ENCODE peak calls at places on chromosomes 4 and X, in seven cellular contexts. G is AG10803, C is mucosa of descending colon, Q is fibroblast of the aortic adventitia, J is body of pancreas, S is heart left ventricle, X is A549. T is an unnamed sample.

GRCh38 chr4:77050962-77051361 is 24.8 kb downstream of the CCNI start:
- DNase-seq in G (peak), C (no peak), Q (no peak), J (no peak), S (no peak), X (no peak), T (no peak)

GRCh38 chrX:110321670-110322069 is 3.8 kb upstream of the AMMECR1 start:
- DNase-seq in G (no peak), C (no peak), Q (no peak), J (no peak), S (no peak), X (no peak), T (no peak)

GRCh38 chr4:127140306-127140705 is 492.5 kb upstream of the INTU start:
- DNase-seq in G (peak), C (no peak), Q (no peak), J (no peak), S (no peak), X (peak), T (peak)

GRCh38 chr4:132955146-132955545 is 193.9 kb upstream of the PCDH10 start:
- DNase-seq in G (no peak), C (no peak), Q (no peak), J (no peak), S (no peak), X (no peak), T (no peak)

GRCh38 chrX:152917969-152918579 is 20.2 kb downstream of the ZNF185 start:
- DNase-seq in G (no peak), C (no peak), Q (no peak), J (no peak), S (no peak), X (no peak), T (no peak)

GRCh38 chrX:130024127-130024526 is 41.7 kb downstream of the BCORL1 start:
- DNase-seq in G (peak), C (peak), Q (peak), J (peak), S (peak), X (peak), T (peak)

GRCh38 chr4:2337896-2338295 is 76.0 kb upstream of the MXD4 start:
- DNase-seq in G (no peak), C (no peak), Q (no peak), J (no peak), S (no peak), X (no peak), T (no peak)

GRCh38 chrX:112789931-112790330 is 50.7 kb downstream of the AMOT start:
- DNase-seq in G (no peak), C (no peak), Q (no peak), J (no peak), S (no peak), X (no peak), T (no peak)

GRCh38 chr4:73021634-73022033 is 47.9 kb downstream of the COX18 start:
- DNase-seq in G (peak), C (no peak), Q (peak), J (no peak), S (no peak), X (peak), T (peak)

GRCh38 chrX:150697641-150698040 is 4.4 kb downstream of the MTMR1 start:
- DNase-seq in G (no peak), C (no peak), Q (no peak), J (no peak), S (no peak), X (no peak), T (no peak)

GRCh38 chr4:155999743-156000142 is 46.1 kb upstream of the CTSO start:
- DNase-seq in G (no peak), C (no peak), Q (peak), J (no peak), S (peak), X (no peak), T (no peak)

GRCh38 chr4:120843840-120844527 is 78.5 kb downstream of the PRDM5 start:
- DNase-seq in G (no peak), C (peak), Q (no peak), J (peak), S (no peak), X (peak), T (no peak)

GRCh38 chrX:19514791-19515614 is at the start of gene MAP3K15:
- DNase-seq in G (peak), C (no peak), Q (no peak), J (peak), S (no peak), X (peak), T (peak)

GRCh38 chr4:39719804-39720580 is 22.1 kb downstream of the UBE2K start:
- DNase-seq in G (no peak), C (no peak), Q (no peak), J (no peak), S (no peak), X (no peak), T (no peak)

GRCh38 chr4:69714086-69714485 is 46.3 kb downstream of the SULT1B1 start:
- DNase-seq in G (no peak), C (no peak), Q (no peak), J (no peak), S (no peak), X (no peak), T (no peak)

GRCh38 chr4:164890691-164891090 is 13.7 kb downstream of the APELA start:
- DNase-seq in G (no peak), C (no peak), Q (no peak), J (no peak), S (no peak), X (no peak), T (no peak)

GRCh38 chrX:71100581-71101505 is 5.2 kb downstream of the FOXO4 start:
- DNase-seq in G (no peak), C (no peak), Q (no peak), J (no peak), S (no peak), X (no peak), T (no peak)

GRCh38 chrX:49761481-49761880 is 65.7 kb upstream of the PAGE1 start:
- DNase-seq in G (peak), C (no peak), Q (peak), J (no peak), S (no peak), X (peak), T (peak)

GRCh38 chr4:21900211-21900610 is 48.4 kb downstream of the KCNIP4 start:
- DNase-seq in G (no peak), C (no peak), Q (no peak), J (no peak), S (no peak), X (no peak), T (peak)

GRCh38 chr4:6562931-6563901 is 11.8 kb upstream of the MAN2B2 start:
- DNase-seq in G (peak), C (no peak), Q (no peak), J (no peak), S (no peak), X (no peak), T (peak)

GRCh38 chr4:161658658-161659057 is 505.1 kb downstream of the FSTL5 start:
- DNase-seq in G (no peak), C (no peak), Q (no peak), J (no peak), S (no peak), X (no peak), T (no peak)

GRCh38 chr4:36209941-36210663 is 34.2 kb downstream of the ARAP2 start:
- DNase-seq in G (no peak), C (no peak), Q (no peak), J (no peak), S (no peak), X (no peak), T (no peak)

GRCh38 chr4:94251094-94251493 is 43.4 kb downstream of the SMARCAD1 start:
- DNase-seq in G (no peak), C (no peak), Q (no peak), J (no peak), S (no peak), X (no peak), T (no peak)

GRCh38 chr4:94253036-94253435 is 45.4 kb downstream of the SMARCAD1 start:
- DNase-seq in G (no peak), C (no peak), Q (peak), J (no peak), S (no peak), X (peak), T (no peak)

GRCh38 chr4:94256144-94256783 is 48.6 kb downstream of the SMARCAD1 start:
- DNase-seq in G (no peak), C (no peak), Q (no peak), J (no peak), S (no peak), X (no peak), T (no peak)

GRCh38 chr4:94262163-94263016 is 54.7 kb downstream of the SMARCAD1 start:
- DNase-seq in G (no peak), C (no peak), Q (no peak), J (no peak), S (no peak), X (no peak), T (no peak)

GRCh38 chr4:94256833-94257232 is 49.2 kb downstream of the SMARCAD1 start:
- DNase-seq in G (no peak), C (no peak), Q (no peak), J (no peak), S (no peak), X (peak), T (peak)
- TF ChIP-seq CTCF in G (peak), C (no peak), Q (no peak), J (no peak), S (no peak), X (peak), T (peak)

GRCh38 chr4:88458091-88458740 is 1.3 kb downstream of the HERC5 start:
- DNase-seq in G (no peak), C (no peak), Q (no peak), J (no peak), S (no peak), X (no peak), T (peak)
- H3K4me3 ChIP-seq in G (no peak), C (no peak), Q (no peak), J (peak), S (peak), X (no peak), T (no peak)

GRCh38 chrX:140503714-140504351 is 1.0 kb downstream of the SOX3 start:
- DNase-seq in G (peak), C (no peak), Q (peak), J (peak), S (no peak), X (no peak), T (peak)
- TF ChIP-seq CTCF in G (no peak), C (no peak), Q (no peak), J (no peak), S (no peak), X (no peak), T (no peak)

DNA sequence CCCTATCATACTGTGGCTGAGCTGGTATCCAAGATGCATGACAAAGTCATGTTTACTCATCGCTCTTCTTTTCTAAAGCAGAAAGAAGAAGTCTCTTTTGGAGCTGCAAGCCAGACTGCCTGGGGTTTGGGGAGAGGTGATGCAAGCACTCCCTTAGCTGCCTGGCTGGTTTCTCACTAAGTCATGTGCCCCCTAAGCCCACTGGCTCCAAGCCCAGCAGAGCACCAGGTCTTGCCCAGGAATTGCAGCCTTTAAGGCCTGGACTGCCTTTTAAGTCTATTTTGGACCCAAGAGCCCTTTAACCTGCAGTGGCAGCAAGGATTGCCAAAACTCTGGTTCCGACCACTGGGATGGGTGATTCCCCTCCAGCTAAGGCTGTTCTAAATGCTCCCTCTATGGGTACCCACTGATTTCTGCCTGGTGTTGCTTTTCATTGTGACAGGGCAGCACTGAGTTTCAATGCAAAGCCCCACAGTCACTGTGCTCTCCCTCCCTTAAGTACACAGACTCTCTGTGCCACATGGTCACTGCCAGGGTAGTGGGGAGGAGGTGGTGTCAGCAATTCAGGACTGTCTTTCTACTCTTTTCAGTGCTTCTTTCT is 548.6 kb downstream of the TLL1 start:
- DNase-seq in G (peak), C (no peak), Q (peak), J (no peak), S (no peak), X (no peak), T (peak)
- H3K4me3 ChIP-seq in G (no peak), C (no peak), Q (no peak), J (no peak), S (no peak), X (no peak), T (no peak)

DNA sequence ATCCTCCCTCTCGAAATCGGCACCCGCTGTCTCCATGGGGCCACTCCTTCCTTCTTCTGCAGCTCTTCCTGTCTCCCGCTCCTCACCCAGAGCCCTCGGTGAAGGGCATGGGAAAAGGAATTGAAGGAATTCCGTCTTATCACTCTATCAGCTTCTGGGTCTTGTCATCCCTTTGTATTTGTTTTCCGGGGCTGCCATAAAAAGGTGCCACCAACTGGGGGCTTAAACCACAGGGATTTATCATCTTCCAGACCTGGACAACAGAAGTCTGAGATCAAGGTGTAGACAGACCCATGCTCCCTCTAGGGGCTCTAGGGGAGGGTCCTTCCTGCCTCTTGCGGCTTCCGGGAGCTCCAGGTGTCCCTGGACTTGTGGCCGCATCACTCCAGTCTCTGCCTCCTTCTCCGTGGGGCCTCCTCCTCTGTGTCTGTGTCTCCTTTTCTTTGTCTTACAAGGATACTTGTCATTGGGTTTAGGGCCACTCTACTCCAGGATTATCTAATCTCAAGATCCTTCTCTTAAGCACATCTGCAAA is 24.0 kb downstream of the CD99 start:
- DNase-seq in G (no peak), C (no peak), Q (no peak), J (no peak), S (no peak), X (no peak), T (no peak)
- TF ChIP-seq CTCF in G (no peak), C (no peak), Q (no peak), J (no peak), S (no peak), X (no peak), T (no peak)

DNA sequence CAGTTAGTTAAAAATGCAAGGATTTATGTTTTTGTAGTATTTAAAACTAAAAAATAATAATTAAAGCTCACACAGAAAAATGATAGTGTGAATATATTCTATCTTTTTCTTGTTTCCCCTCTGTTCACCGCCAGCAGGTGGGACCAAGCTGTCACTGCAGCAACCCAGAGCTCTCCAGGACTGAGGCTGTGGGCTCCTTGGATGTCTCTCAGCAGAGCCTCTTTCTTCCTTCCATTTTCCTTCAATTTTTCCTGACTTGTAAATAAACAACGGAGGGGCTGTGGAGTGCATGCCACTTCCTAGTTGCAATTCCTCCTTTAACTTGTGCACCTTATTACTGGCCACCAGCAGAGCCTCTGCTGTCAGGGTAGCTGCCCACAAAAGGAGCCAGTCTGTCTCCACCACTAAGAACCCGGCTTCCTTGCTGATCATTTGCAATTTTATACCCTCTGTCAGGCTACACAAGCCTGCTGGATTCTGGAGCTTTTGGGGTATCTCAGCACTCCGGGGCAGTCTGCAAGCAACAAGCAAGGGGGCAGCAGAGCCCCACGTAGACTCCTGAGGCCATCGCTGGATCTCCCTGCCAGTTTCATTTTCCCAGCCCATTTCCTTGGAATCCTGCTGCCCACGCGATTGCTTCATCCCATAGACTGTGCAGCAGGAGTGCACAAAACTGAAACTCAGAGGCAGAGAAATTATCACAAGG is 1467.4 kb downstream of the C4orf33 start:
- DNase-seq in G (peak), C (no peak), Q (peak), J (peak), S (peak), X (peak), T (peak)
- H3K4me3 ChIP-seq in G (peak), C (no peak), Q (peak), J (peak), S (peak), X (peak), T (peak)

GRCh38 chr4:108743021-108743420 is 19.8 kb downstream of the ETNPPL start:
- DNase-seq in G (no peak), C (no peak), Q (no peak), J (no peak), S (no peak), X (no peak), T (no peak)
- TF ChIP-seq CTCF in G (peak), C (no peak), Q (no peak), J (no peak), S (no peak), X (no peak), T (no peak)

GRCh38 chr4:46388860-46389259 is 1.1 kb downstream of the GABRA2 start:
- DNase-seq in G (no peak), C (no peak), Q (no peak), J (no peak), S (no peak), X (no peak), T (no peak)

GRCh38 chr4:46392421-46392820 is 2.5 kb upstream of the GABRA2 start:
- DNase-seq in G (no peak), C (no peak), Q (no peak), J (no peak), S (no peak), X (no peak), T (no peak)

GRCh38 chr4:46389301-46389761 is 597 bp downstream of the GABRA2 start:
- DNase-seq in G (no peak), C (peak), Q (no peak), J (no peak), S (no peak), X (no peak), T (no peak)

GRCh38 chr4:46387956-46388355 is 2.0 kb downstream of the GABRA2 start:
- DNase-seq in G (no peak), C (no peak), Q (no peak), J (no peak), S (no peak), X (no peak), T (no peak)

DNA sequence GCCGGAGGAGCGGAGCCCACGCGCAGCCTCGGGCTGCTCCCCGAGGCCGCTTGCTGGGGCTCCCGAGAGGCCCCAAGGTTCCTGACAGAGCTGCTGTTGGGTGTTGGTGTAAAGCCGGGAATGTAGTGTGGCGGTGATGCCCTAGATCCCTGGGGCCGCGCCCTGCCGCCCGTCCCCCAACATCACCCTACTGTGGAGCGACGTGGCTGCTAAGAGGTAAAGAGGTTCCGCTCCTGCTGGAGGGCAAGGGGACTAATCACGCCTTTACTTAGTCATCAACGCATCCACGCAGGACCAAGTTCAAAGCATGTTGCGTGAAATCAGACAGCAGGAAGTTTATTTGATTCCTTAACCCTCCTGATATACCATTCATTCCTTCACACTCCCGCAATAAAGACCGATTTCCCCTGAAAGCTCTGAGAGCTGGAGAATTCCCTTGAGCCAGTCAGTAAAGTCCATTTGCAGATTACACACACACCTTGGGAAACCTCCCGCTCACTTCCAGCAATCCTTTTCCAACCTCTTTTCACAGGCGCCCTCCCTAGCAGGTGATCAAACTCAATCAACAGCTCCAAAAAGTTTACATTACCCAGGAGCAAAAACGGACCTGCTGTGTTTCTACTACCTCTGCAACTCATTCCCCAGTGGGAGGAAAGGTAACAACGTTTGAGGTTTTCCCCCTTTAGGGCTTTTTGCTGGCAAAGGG is 578 bp upstream of the GABRA2 start:
- DNase-seq in G (no peak), C (no peak), Q (no peak), J (no peak), S (no peak), X (no peak), T (no peak)
- H3K4me3 ChIP-seq in G (no peak), C (no peak), Q (no peak), J (no peak), S (peak), X (peak), T (no peak)

GRCh38 chrX:96684339-96685204 is at the start of gene DIAPH2:
- DNase-seq in G (peak), C (peak), Q (peak), J (peak), S (peak), X (peak), T (peak)
- TF ChIP-seq CTCF in G (peak), C (no peak), Q (peak), J (no peak), S (no peak), X (no peak), T (no peak)

GRCh38 chrX:40003982-40004535 is 93.7 kb downstream of the BCOR start:
- DNase-seq in G (no peak), C (no peak), Q (no peak), J (no peak), S (no peak), X (no peak), T (no peak)
- H3K4me3 ChIP-seq in G (no peak), C (no peak), Q (no peak), J (no peak), S (no peak), X (no peak), T (no peak)